ENCODE peak calls at places on chromosomes 2 and 18, in four cellular contexts. E is SK-N-SH, C is H1, F is endothelial cell of umbilical vein. H is an unnamed sample. For H3K9me3, the result is how much of the 10 kb centered on the place peaks cover.

GRCh38 chr2:209307161-209308001 is 116.5 kb upstream of the MAP2 start:
- DNase-seq in C (peak), E (no peak), F (no peak), H (no peak)

GRCh38 chr2:232816656-232817055 is 40.3 kb upstream of the KCNJ13 start:
- DNase-seq in F (no peak), C (no peak), E (no peak), H (no peak)

GRCh38 chr2:46802665-46803550 is 112.7 kb downstream of the MCFD2 start:
- DNase-seq in C (no peak), E (peak), F (peak), H (no peak)

GRCh38 chr2:59690849-59691248 is 862.6 kb downstream of the BCL11A start:
- DNase-seq in F (no peak), C (no peak), E (no peak), H (no peak)

GRCh38 chr2:96092580-96092877 is 23.8 kb downstream of the ADRA2B start:
- DNase-seq in F (no peak), E (no peak), C (no peak), H (no peak)

GRCh38 chr2:104568247-104568646 is 285.7 kb upstream of the POU3F3 start:
- DNase-seq in C (no peak), F (no peak), E (no peak), H (no peak)

GRCh38 chr18:21763846-21764646 is 23.5 kb downstream of the MIB1 start:
- DNase-seq in F (peak), E (no peak), C (no peak), H (no peak)

GRCh38 chr2:44246436-44246835 is 28.8 kb upstream of the SLC3A1 start:
- DNase-seq in F (no peak), C (no peak), E (no peak), H (no peak)

GRCh38 chr18:74897971-74898657 is 300.4 kb downstream of the ZNF407 start:
- DNase-seq in F (peak), C (no peak), E (no peak), H (no peak)

GRCh38 chr2:175253871-175254270 is 72.4 kb upstream of the ATP5MC3 start:
- DNase-seq in C (no peak), E (no peak), F (no peak), H (no peak)

GRCh38 chr18:80229766-80230745 is 17.3 kb downstream of the PARD6G start:
- DNase-seq in E (no peak), F (no peak), C (no peak), H (no peak)

GRCh38 chr2:2018713-2019410 is 274.5 kb upstream of the PXDN start:
- DNase-seq in F (no peak), E (no peak), C (no peak), H (no peak)

GRCh38 chr2:233053928-233054774 is 6.0 kb upstream of the INPP5D start:
- DNase-seq in E (peak), C (peak), F (peak), H (no peak)

GRCh38 chr2:56132138-56132537 is 51.7 kb upstream of the CCDC85A start:
- DNase-seq in F (peak), C (no peak), E (peak), H (peak)

GRCh38 chr2:191143791-191144190 is 7.0 kb downstream of the STAT4 start:
- DNase-seq in E (no peak), C (no peak), F (no peak), H (no peak)

GRCh38 chr18:54269924-54270844 is 867 bp downstream of the POLI start:
- DNase-seq in C (no peak), E (peak), F (peak), H (no peak)

GRCh38 chr2:205655775-205656425 is 26.4 kb upstream of the NRP2 start:
- DNase-seq in F (no peak), E (no peak), C (no peak), H (no peak)

GRCh38 chr2:72955188-72956049 is 38.1 kb downstream of the EMX1 start:
- DNase-seq in F (peak), E (no peak), C (no peak), H (no peak)

GRCh38 chr2:186780701-186781316 is 68.2 kb downstream of the ZSWIM2 start:
- DNase-seq in F (peak), C (peak), E (peak), H (no peak)

GRCh38 chr2:127305985-127306585 is 12.1 kb upstream of the ERCC3 start:
- DNase-seq in F (no peak), E (no peak), C (no peak), H (peak)

GRCh38 chr18:43420950-43421349 is 143.7 kb upstream of the SYT4 start:
- DNase-seq in F (no peak), E (no peak), C (no peak), H (peak)

GRCh38 chr2:238970553-238971081 is 122.7 kb downstream of the TWIST2 start:
- DNase-seq in C (peak), F (peak), E (peak), H (no peak)

GRCh38 chr2:75139171-75139570 is 60.1 kb downstream of the TACR1 start:
- DNase-seq in C (no peak), E (no peak), F (no peak), H (no peak)

GRCh38 chr2:81658227-81658626 is 1353.7 kb upstream of the LRRTM1 start:
- DNase-seq in E (no peak), C (no peak), F (no peak), H (no peak)

GRCh38 chr2:199495147-199495546 is 37.4 kb upstream of the SATB2 start:
- DNase-seq in E (no peak), F (no peak), C (no peak), H (no peak)

GRCh38 chr18:63953811-63954210 is 4.7 kb downstream of the HMSD start:
- DNase-seq in C (no peak), E (no peak), F (no peak), H (no peak)

GRCh38 chr18:34787931-34788532 is 77.9 kb downstream of the DTNA start:
- DNase-seq in C (no peak), E (peak), F (peak), H (peak)

GRCh38 chr2:8993196-8993901 is 10.1 kb downstream of the MBOAT2 start:
- DNase-seq in F (no peak), C (no peak), E (no peak), H (no peak)

GRCh38 chr18:39168723-39169122 is 1603.1 kb upstream of the CELF4 start:
- DNase-seq in F (no peak), E (no peak), C (no peak), H (no peak)

GRCh38 chr2:238259085-238260020 is 19.5 kb upstream of the HES6 start:
- DNase-seq in E (no peak), F (no peak), C (no peak), H (no peak)

GRCh38 chr2:221042926-221043325 is 529.2 kb downstream of the EPHA4 start:
- DNase-seq in F (no peak), E (no peak), C (no peak), H (no peak)

GRCh38 chr2:222982010-222982908 is 69.7 kb upstream of the KCNE4 start:
- DNase-seq in F (peak), E (peak), C (no peak), H (no peak)

GRCh38 chr18:75334869-75335268 is 92.6 kb downstream of the SMIM21 start:
- DNase-seq in C (no peak), E (no peak), F (no peak), H (no peak)

GRCh38 chr2:205077159-205077558 is 531.9 kb downstream of the PARD3B start:
- DNase-seq in E (no peak), C (no peak), F (peak), H (no peak)

GRCh38 chr2:58215429-58215828 is 25.7 kb downstream of the FANCL start:
- DNase-seq in C (no peak), F (peak), E (no peak), H (no peak)

GRCh38 chr2:148922776-148923175 is 47.7 kb downstream of the KIF5C start:
- DNase-seq in C (no peak), F (no peak), E (no peak), H (no peak)

GRCh38 chr2:119753041-119753929 is 6.4 kb upstream of the PTPN4 start:
- DNase-seq in C (no peak), E (peak), F (peak), H (no peak)

GRCh38 chr2:3324036-3324386 is 53.6 kb downstream of the EIPR1 start:
- DNase-seq in E (no peak), F (no peak), C (no peak), H (no peak)
- H3K9ac ChIP-seq in E (no peak), F (no peak), C (no peak), H (no peak)

GRCh38 chr18:41513438-41513837 is 441.6 kb upstream of the PIK3C3 start:
- DNase-seq in F (no peak), E (no peak), C (no peak), H (no peak)
- H3K9me3 ChIP-seq in F (under half), E (under half), C (under half), H (under half)

DNA sequence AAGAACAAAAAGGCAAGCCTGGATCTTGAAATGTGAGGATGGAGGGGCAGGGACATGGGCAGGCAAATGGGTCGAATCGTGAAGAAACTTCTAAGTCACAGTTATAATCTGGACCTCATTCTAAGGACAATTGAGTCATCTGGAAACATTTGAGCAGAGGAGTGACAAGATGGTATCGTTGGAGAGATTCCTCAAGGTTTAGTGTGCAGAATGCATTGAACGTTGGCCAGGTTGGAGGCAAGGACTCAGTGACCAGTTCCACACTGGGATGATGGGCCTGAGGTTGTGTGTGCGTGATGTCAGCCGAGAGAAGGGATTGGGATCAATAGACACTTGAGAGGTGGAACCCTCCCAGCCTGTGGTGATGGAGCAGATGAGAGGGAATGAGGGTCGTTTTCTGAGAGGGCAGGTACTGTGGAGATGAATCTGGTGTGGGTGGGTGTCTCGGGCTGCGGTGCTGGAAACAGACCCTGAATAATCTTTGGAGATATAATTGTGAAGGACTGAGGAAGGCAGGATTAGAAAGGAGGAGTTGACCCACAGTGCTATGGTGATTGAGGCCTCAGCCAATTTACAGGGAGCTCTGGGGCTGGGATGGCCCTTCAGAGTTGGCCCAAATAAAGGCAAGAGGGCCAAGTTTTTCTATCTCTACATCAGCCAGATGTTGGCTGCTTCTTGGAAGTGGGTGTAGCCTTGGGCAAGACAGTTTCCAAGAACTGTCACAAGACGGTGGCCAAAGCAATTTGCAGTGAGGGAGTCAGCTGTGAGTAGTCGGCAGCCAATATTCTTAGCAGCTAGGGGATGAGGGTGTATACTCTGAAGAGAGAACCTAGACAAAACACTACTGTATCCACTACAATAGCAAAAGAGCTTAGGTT is 5.8 kb upstream of the ZNF532 start:
- DNase-seq in E (no peak), C (no peak), F (no peak), H (no peak)
- TF ChIP-seq POLR2AphosphoS5 in E (no peak), C (no peak), F (no peak), H (no peak)

GRCh38 chr2:218202266-218202665 is 14.7 kb upstream of the ARPC2 start:
- DNase-seq in F (no peak), E (no peak), C (no peak), H (no peak)
- H3K9ac ChIP-seq in F (no peak), E (no peak), C (no peak), H (no peak)

DNA sequence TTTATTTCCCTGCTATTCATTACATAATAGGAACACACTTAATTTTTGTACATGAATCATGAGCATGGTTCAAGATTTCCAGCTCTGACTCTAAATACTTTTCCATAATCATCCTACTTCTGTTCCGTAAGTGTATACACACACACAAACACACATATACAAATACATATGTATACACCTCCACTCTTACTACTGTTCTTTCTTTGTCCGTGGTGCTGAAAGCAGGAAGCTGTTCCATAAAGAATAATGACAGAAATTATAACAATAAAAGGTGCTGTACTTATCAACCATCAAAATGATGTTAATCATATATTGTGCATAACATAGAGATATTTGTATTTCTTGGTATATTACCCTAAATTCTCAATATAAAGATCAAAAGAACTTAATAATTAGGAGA is 776.9 kb downstream of the DPP10 start:
- DNase-seq in C (no peak), F (no peak), E (no peak), H (no peak)
- H3K9me3 ChIP-seq in C (under half), F (under half), E (under half), H (under half)

H was measured in SK-N-MC.